ENCODE peak calls at places on chromosomes 3 and 15, in four cellular contexts. One of them, this sample, is unnamed.

GRCh38 chr3:69250014-69250413 is 127.6 kb upstream of the LMOD3 start:
- DNase-seq in GM23248: peak
- DNase-seq in GM12892: no peak
- DNase-seq in KG1: no peak
- DNase-seq in this sample: no peak

GRCh38 chr15:47294765-47295259 is 422.5 kb upstream of the SEMA6D start:
- DNase-seq in GM23248: peak
- DNase-seq in GM12892: no peak
- DNase-seq in KG1: no peak
- DNase-seq in this sample: no peak

GRCh38 chr3:122488262-122488973 is 26.3 kb downstream of the KPNA1 start:
- DNase-seq in GM23248: no peak
- DNase-seq in GM12892: no peak
- DNase-seq in KG1: no peak
- DNase-seq in this sample: no peak

GRCh38 chr15:55770261-55770660 is 27.3 kb upstream of the PRTG start:
- DNase-seq in GM23248: no peak
- DNase-seq in GM12892: no peak
- DNase-seq in KG1: no peak
- DNase-seq in this sample: no peak

GRCh38 chr15:52636459-52636858 is 42.7 kb downstream of the ATOSA start:
- DNase-seq in GM23248: no peak
- DNase-seq in GM12892: no peak
- DNase-seq in KG1: no peak
- DNase-seq in this sample: no peak

GRCh38 chr3:16606398-16606797 is 1.2 kb upstream of the DAZL start:
- DNase-seq in GM23248: peak
- DNase-seq in GM12892: no peak
- DNase-seq in KG1: no peak
- DNase-seq in this sample: no peak

GRCh38 chr15:36428102-36428845 is 151.2 kb upstream of the CDIN1 start:
- DNase-seq in GM23248: peak
- DNase-seq in GM12892: no peak
- DNase-seq in KG1: no peak
- DNase-seq in this sample: no peak

GRCh38 chr15:90946941-90947576 is 7.6 kb upstream of the RCCD1 start:
- DNase-seq in GM23248: no peak
- DNase-seq in GM12892: no peak
- DNase-seq in KG1: no peak
- DNase-seq in this sample: no peak

GRCh38 chr3:194073926-194074325 is 62.0 kb upstream of the HES1 start:
- DNase-seq in GM23248: no peak
- DNase-seq in GM12892: no peak
- DNase-seq in KG1: no peak
- DNase-seq in this sample: no peak

GRCh38 chr15:34490421-34491193 is 53.0 kb upstream of the GOLGA8A start:
- DNase-seq in GM23248: no peak
- DNase-seq in GM12892: no peak
- DNase-seq in KG1: no peak
- DNase-seq in this sample: no peak

GRCh38 chr3:131178710-131179375 is 152.2 kb downstream of the NEK11 start:
- DNase-seq in GM23248: no peak
- DNase-seq in GM12892: no peak
- DNase-seq in KG1: no peak
- DNase-seq in this sample: no peak

GRCh38 chr15:76987896-76988860 is 6.7 kb upstream of the PSTPIP1 start:
- DNase-seq in GM23248: no peak
- DNase-seq in GM12892: peak
- DNase-seq in KG1: no peak
- DNase-seq in this sample: no peak

GRCh38 chr15:58546635-58547627 is 115.1 kb downstream of the LIPC start:
- DNase-seq in GM23248: peak
- DNase-seq in GM12892: no peak
- DNase-seq in KG1: no peak
- DNase-seq in this sample: no peak

GRCh38 chr15:50907866-50908208 is 646 bp upstream of the AP4E1 start:
- DNase-seq in GM23248: peak
- DNase-seq in GM12892: no peak
- DNase-seq in KG1: no peak
- DNase-seq in this sample: no peak